ENCODE peak calls at places on chromosomes 3 and 15, in four cellular contexts. D, E, I and J are unnamed samples.
A peak's percentile ranks its signal among the peaks of the same experiment; 100 is the strongest.

GRCh38 chr3:165439765-165440164 is 243.6 kb upstream of the SLITRK3 start:
- DNase-seq in D (no peak), E (no peak), I (no peak), J (no peak)

GRCh38 chr15:69593981-69594966 is 141.7 kb downstream of the RPLP1 start:
- DNase-seq in D (peak; percentile 54), E (no peak), I (peak; percentile 100), J (no peak)

GRCh38 chr3:80696280-80696679 is 928.5 kb upstream of the ROBO1 start:
- DNase-seq in D (no peak), E (no peak), I (peak; percentile 9), J (no peak)

GRCh38 chr3:39505866-39506738 is 38.6 kb downstream of the MOBP start:
- DNase-seq in D (peak; percentile 34), E (no peak), I (no peak), J (no peak)

GRCh38 chr3:67610458-67610857 is 44.0 kb downstream of the SUCLG2 start:
- DNase-seq in D (peak; percentile 91), E (no peak), I (no peak), J (peak; percentile 82)

GRCh38 chr3:134037168-134037567 is 7.4 kb upstream of the SLCO2A1 start:
- DNase-seq in D (no peak), E (no peak), I (no peak), J (no peak)

GRCh38 chr3:191246628-191247027 is 47.6 kb downstream of the OSTN start:
- DNase-seq in D (peak; percentile 72), E (no peak), I (no peak), J (peak; percentile 84)

GRCh38 chr3:14703791-14704190 is 28.9 kb downstream of the C3orf20 start:
- DNase-seq in D (no peak), E (no peak), I (no peak), J (no peak)

GRCh38 chr15:52653451-52653964 is 25.7 kb downstream of the ATOSA start:
- DNase-seq in D (peak; percentile 96), E (no peak), I (no peak), J (peak; percentile 30)

GRCh38 chr15:81548350-81549116 is 174.5 kb upstream of the TMC3 start:
- DNase-seq in D (no peak), E (no peak), I (no peak), J (peak; percentile 1)

GRCh38 chr3:31880020-31880419 is 101.0 kb downstream of the OSBPL10 start:
- DNase-seq in D (peak; percentile 50), E (no peak), I (no peak), J (peak; percentile 66)

GRCh38 chr15:64351265-64351664 is 4.7 kb downstream of the CSNK1G1 start:
- DNase-seq in D (peak; percentile 17), E (no peak), I (no peak), J (no peak)

GRCh38 chr15:69725957-69726356 is 273.3 kb downstream of the RPLP1 start:
- DNase-seq in D (no peak), E (no peak), I (no peak), J (no peak)

GRCh38 chr15:70741107-70741511 is 22.2 kb downstream of the UACA start:
- DNase-seq in D (peak; percentile 93), E (no peak), I (no peak), J (peak; percentile 82)

GRCh38 chr3:45841380-45841700 is 579 bp downstream of the LZTFL1 start:
- DNase-seq in D (peak; percentile 36), E (no peak), I (no peak), J (peak; percentile 41)

GRCh38 chr15:87722941-87723691 is 533.4 kb downstream of the NTRK3 start:
- DNase-seq in D (no peak), E (no peak), I (peak; percentile 20), J (no peak)

GRCh38 chr3:59606638-59607262 is 556.9 kb upstream of the CFAP20DC start:
- DNase-seq in D (no peak), E (no peak), I (no peak), J (no peak)

GRCh38 chr3:9422712-9423424 is 25.5 kb downstream of the SETD5 start:
- DNase-seq in D (peak; percentile 99), E (peak; percentile 69), I (peak; percentile 95), J (peak; percentile 95)

GRCh38 chr15:99734575-99734974 is 1.3 kb upstream of the LYSMD4 start:
- DNase-seq in D (no peak), E (no peak), I (no peak), J (no peak)

GRCh38 chr3:135907422-135908165 is 57.9 kb upstream of the PPP2R3A start:
- DNase-seq in D (no peak), E (no peak), I (peak; percentile 56), J (no peak)

GRCh38 chr3:11995061-11995460 is 9.1 kb upstream of the SYN2 start:
- DNase-seq in D (no peak), E (no peak), I (peak; percentile 52), J (no peak)

GRCh38 chr3:188278717-188279324 is 124.9 kb downstream of the LPP start:
- DNase-seq in D (no peak), E (no peak), I (no peak), J (no peak)

GRCh38 chr3:66348696-66349095 is 127.9 kb downstream of the SLC25A26 start:
- DNase-seq in D (peak; percentile 46), E (no peak), I (no peak), J (no peak)